ENCODE peak calls at places on chromosomes 7 and 10, in six cellular contexts. G, S, U, C, X and A are unnamed samples.

GRCh38 chr7:108181073-108181985 is 51.2 kb upstream of the LAMB4 start:
- DNase-seq in U (no peak), C (no peak), S (peak), G (peak), X (peak), A (no peak)

GRCh38 chr10:74786126-74786525 is 40.3 kb upstream of the KAT6B start:
- DNase-seq in S (no peak), C (no peak), U (no peak), X (no peak), G (no peak), A (no peak)

GRCh38 chr10:126060232-126060935 is 164.0 kb downstream of the FANK1 start:
- DNase-seq in U (no peak), C (peak), S (no peak), X (no peak), G (no peak), A (no peak)

GRCh38 chr7:142496545-142496991 is 238.7 kb upstream of the PRSS58 start:
- DNase-seq in U (no peak), G (peak), C (no peak), X (peak), S (peak), A (no peak)

GRCh38 chr10:51169111-51169510 is 94.8 kb downstream of the PRKG1 start:
- DNase-seq in U (no peak), S (no peak), X (no peak), G (no peak), C (no peak), A (no peak)

GRCh38 chr10:77505431-77506334 is 131.9 kb downstream of the KCNMA1 start:
- DNase-seq in U (no peak), G (no peak), S (no peak), X (peak), C (no peak), A (no peak)

GRCh38 chr7:124057872-124058271 is 25.0 kb upstream of the TMEM229A start:
- DNase-seq in C (no peak), X (no peak), U (no peak), S (no peak), G (no peak), A (no peak)

GRCh38 chr10:121597504-121598241 is 571 bp downstream of the FGFR2 start:
- DNase-seq in U (no peak), G (no peak), C (peak), X (no peak), S (no peak), A (no peak)

GRCh38 chr7:135349746-135350145 is 116.1 kb downstream of the STRA8 start:
- DNase-seq in G (no peak), U (no peak), S (no peak), C (no peak), X (no peak), A (no peak)

GRCh38 chr7:95684037-95684436 is 87.7 kb upstream of the PDK4 start:
- DNase-seq in S (no peak), X (no peak), U (no peak), C (no peak), G (peak), A (no peak)

GRCh38 chr10:93947055-93947454 is 46.7 kb upstream of the PLCE1 start:
- DNase-seq in S (no peak), C (peak), U (no peak), G (no peak), X (peak), A (no peak)

GRCh38 chr10:69345890-69346474 is 67.7 kb downstream of the HK1 start:
- DNase-seq in C (no peak), G (no peak), U (no peak), X (no peak), S (no peak), A (no peak)

GRCh38 chr10:10462116-10462515 is 555.6 kb upstream of the CELF2 start:
- DNase-seq in X (no peak), C (no peak), S (no peak), G (no peak), U (no peak), A (no peak)

GRCh38 chr7:13017325-13017853 is 330.0 kb downstream of the ARL4A start:
- DNase-seq in U (no peak), X (peak), G (no peak), C (no peak), S (no peak), A (no peak)

GRCh38 chr10:114543456-114543855 is 114.6 kb downstream of the ABLIM1 start:
- DNase-seq in X (no peak), G (no peak), C (no peak), U (no peak), S (no peak), A (no peak)

GRCh38 chr10:73857446-73857845 is 16.9 kb downstream of the CAMK2G start:
- DNase-seq in U (no peak), C (no peak), S (no peak), G (no peak), X (no peak), A (no peak)

GRCh38 chr7:27242580-27243339 is at the start of gene EVX1:
- DNase-seq in C (no peak), U (no peak), G (no peak), S (no peak), X (no peak), A (no peak)

GRCh38 chr10:98367626-98368451 is 47.1 kb downstream of the PYROXD2 start:
- DNase-seq in S (peak), G (peak), C (no peak), X (no peak), U (no peak), A (no peak)

GRCh38 chr10:12191715-12192114 is 4.0 kb downstream of the NUDT5 start:
- DNase-seq in U (no peak), C (no peak), G (no peak), X (no peak), S (peak), A (no peak)

GRCh38 chr7:98418271-98418635 is 17.4 kb upstream of the BAIAP2L1 start:
- DNase-seq in U (peak), C (no peak), X (no peak), G (no peak), S (no peak), A (no peak)

GRCh38 chr10:124882313-124882712 is 59.6 kb upstream of the ZRANB1 start:
- DNase-seq in U (no peak), S (no peak), C (no peak), X (no peak), G (no peak), A (no peak)

GRCh38 chr10:125232841-125233240 is 72.5 kb upstream of the CTBP2 start:
- DNase-seq in C (no peak), X (no peak), U (no peak), S (no peak), G (no peak), A (no peak)